ENCODE peak calls at places on chromosomes 5 and 9, in four cellular contexts. M, A, J and O are unnamed samples.

GRCh38 chr5:23440703-23441102 is 66.7 kb upstream of the PRDM9 start:
- DNase-seq in M (no peak), A (no peak), J (no peak), O (no peak)

GRCh38 chr5:178373711-178374110 is 141.1 kb upstream of the PHYKPL start:
- DNase-seq in M (no peak), A (no peak), J (no peak), O (no peak)

GRCh38 chr9:99264070-99264469 is 42.0 kb downstream of the SEC61B start:
- DNase-seq in M (no peak), A (peak; percentile 33), J (no peak), O (peak; percentile 22)

GRCh38 chr5:137995077-137995746 is 37.7 kb downstream of the FAM13B start:
- DNase-seq in M (peak; percentile 6), A (peak; percentile 76), J (no peak), O (peak; percentile 15)

GRCh38 chr5:140339636-140340035 is 6.8 kb downstream of the HBEGF start:
- DNase-seq in M (no peak), A (no peak), J (no peak), O (no peak)

GRCh38 chr5:142816577-142816976 is 46.4 kb downstream of the ARHGAP26 start:
- DNase-seq in M (no peak), A (no peak), J (no peak), O (no peak)

GRCh38 chr5:95235439-95235982 is 49.4 kb downstream of the MCTP1 start:
- DNase-seq in M (no peak), A (no peak), J (no peak), O (no peak)

GRCh38 chr9:100580255-100580654 is 2.4 kb downstream of the CAVIN4 start:
- DNase-seq in M (no peak), A (no peak), J (no peak), O (no peak)

GRCh38 chr5:138354926-138355378 is 2.5 kb downstream of the KDM3B start:
- DNase-seq in M (peak; percentile 67), A (peak; percentile 92), J (peak; percentile 76), O (peak; percentile 67)

GRCh38 chr5:126597156-126597555 is 2.1 kb upstream of the ALDH7A1 start:
- DNase-seq in M (peak; percentile 83), A (no peak), J (no peak), O (no peak)

GRCh38 chr5:96962540-96962991 is 26.7 kb downstream of the LNPEP start:
- DNase-seq in M (no peak), A (no peak), J (no peak), O (no peak)

GRCh38 chr5:51201024-51201423 is 182.2 kb upstream of the ISL1 start:
- DNase-seq in M (no peak), A (no peak), J (no peak), O (no peak)

GRCh38 chr9:118891213-118891612 is 478.0 kb downstream of the BRINP1 start:
- DNase-seq in M (no peak), A (no peak), J (no peak), O (no peak)

GRCh38 chr9:107389617-107390071 is 99.9 kb downstream of the KLF4 start:
- DNase-seq in M (peak; percentile 65), A (no peak), J (no peak), O (no peak)

GRCh38 chr5:1655496-1656270 is 131.9 kb upstream of the LPCAT1 start:
- DNase-seq in M (no peak), A (no peak), J (no peak), O (no peak)

DNA sequence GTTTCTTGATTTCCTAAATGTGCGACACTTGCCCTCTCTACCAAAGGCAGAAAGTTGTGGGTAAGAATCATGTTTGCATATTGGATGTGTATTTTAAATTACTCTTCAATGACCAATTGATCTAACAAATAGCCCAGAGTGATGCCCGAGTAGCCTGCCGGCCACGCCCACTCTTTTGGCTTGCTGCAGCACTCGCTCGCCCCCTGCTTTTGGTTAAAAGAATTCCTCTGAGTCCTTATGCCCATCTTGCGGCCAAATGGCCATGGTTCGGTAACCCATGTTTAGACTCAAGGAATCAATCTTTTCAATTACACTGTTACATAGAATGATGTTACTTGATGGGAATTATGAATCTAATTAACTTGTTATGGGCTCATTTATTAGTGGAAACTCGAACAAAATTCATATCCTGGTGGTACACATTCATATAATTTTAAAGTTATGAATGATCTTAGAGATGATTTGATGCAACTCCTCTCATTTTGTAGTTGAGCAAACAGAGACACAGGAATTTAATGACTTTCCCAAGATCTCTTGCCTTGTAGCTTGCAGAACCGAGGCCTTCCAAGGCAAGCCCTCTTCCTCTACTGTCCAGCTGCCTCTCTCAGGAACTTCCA is 36.5 kb downstream of the PPIC start:
- DNase-seq in M (peak; percentile 6), A (peak; percentile 63), J (peak; percentile 40), O (peak; percentile 59)
- TF ChIP-seq TARDBP in M (no peak), A (no peak), J (no peak), O (no peak)

GRCh38 chr5:6492934-6493333 is 44.3 kb downstream of the UBE2QL1 start:
- DNase-seq in M (no peak), A (no peak), J (no peak), O (no peak)
- TF ChIP-seq BHLHE40 in M (no peak), A (no peak), J (no peak), O (no peak)

GRCh38 chr9:116964258-116964657 is 277.2 kb downstream of the TRIM32 start:
- DNase-seq in M (no peak), A (no peak), J (no peak), O (no peak)

GRCh38 chr9:116958886-116959285 is 271.8 kb downstream of the TRIM32 start:
- DNase-seq in M (no peak), A (no peak), J (no peak), O (no peak)

DNA sequence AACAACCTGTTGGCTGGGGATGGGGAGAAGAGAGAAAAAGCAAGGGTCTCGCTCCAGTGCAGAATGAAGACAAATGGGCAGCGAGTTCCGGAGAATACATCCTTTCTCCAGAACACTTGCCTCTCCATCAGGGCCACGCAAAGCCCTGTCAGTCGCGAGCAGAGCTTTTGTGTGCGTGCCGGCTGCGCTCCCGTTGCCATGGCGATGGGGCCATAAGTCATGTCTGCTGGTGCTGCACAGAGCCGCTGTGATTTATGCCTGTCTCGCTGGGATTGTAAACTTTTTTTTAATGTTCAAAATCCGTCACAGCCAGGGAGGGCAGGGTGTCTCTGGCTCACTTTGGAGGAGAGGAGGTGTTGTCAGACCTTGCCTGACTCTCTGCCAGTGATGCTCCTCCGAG is 272.7 kb downstream of the TRIM32 start:
- DNase-seq in M (no peak), A (no peak), J (no peak), O (peak; percentile 11)
- TF ChIP-seq TARDBP in M (no peak), A (no peak), J (no peak), O (no peak)

GRCh38 chr5:11277323-11277722 is 516.3 kb upstream of the DAP start:
- DNase-seq in M (no peak), A (no peak), J (no peak), O (no peak)

DNA sequence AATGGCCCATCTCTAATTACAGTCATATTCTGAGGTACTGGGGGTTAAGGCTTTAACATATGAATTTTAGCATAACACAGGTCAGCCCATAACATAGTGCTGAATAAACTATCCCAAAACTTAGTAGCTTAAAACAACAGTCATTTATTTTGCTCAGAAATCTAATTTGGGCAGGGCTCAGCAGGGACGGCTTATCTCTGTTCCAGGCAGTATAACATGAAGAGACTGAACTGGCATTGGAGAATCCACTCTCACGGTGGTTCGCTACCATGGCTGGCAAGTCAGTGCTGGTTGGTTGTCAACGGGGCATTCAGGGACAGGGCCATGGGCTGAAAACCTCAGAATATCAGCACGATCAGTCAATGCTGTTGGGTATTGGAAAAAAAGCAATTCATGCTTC is 520.8 kb upstream of the DAP start:
- DNase-seq in M (no peak), A (no peak), J (no peak), O (no peak)
- TF ChIP-seq BHLHE40 in M (no peak), A (no peak), J (no peak), O (no peak)

GRCh38 chr5:82265052-82265451 is 13.1 kb downstream of the RPS23 start:
- DNase-seq in M (no peak), A (no peak), J (no peak), O (no peak)
- TF ChIP-seq TARDBP in M (no peak), A (no peak), J (no peak), O (no peak)

DNA sequence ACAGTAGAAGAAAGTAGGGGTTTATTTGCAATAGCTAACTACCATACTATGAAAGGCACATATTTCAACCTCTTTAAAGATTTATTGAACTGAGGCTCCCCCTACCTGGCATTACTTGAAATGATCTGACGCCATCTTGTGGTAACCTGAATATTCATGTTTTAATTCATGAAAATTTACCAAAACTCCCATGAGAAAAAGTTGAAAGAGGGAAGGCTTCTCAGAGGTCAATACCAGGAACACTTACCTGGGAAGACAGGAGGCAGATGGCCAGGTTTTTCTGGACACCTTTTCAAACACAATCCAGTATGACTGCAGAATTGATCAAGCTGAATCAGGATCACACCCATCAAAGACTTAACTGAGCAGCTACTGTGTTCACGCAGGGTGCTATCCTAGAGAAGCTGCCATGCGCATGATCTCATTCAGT is 9.4 kb downstream of the PRELID2 start:
- DNase-seq in M (peak; percentile 61), A (peak; percentile 41), J (no peak), O (peak; percentile 26)
- TF ChIP-seq BHLHE40 in M (no peak), A (no peak), J (no peak), O (no peak)

GRCh38 chr9:134525070-134525815 is 116.4 kb upstream of the COL5A1 start:
- DNase-seq in M (no peak), A (no peak), J (no peak), O (no peak)

GRCh38 chr9:134522502-134522848 is 119.1 kb upstream of the COL5A1 start:
- DNase-seq in M (no peak), A (no peak), J (no peak), O (no peak)

GRCh38 chr9:134521817-134522501 is 119.6 kb upstream of the COL5A1 start:
- DNase-seq in M (no peak), A (no peak), J (no peak), O (no peak)

GRCh38 chr9:134525841-134526797 is 115.5 kb upstream of the COL5A1 start:
- DNase-seq in M (no peak), A (no peak), J (no peak), O (no peak)

GRCh38 chr9:134522976-134523375 is 118.6 kb upstream of the COL5A1 start:
- DNase-seq in M (no peak), A (no peak), J (no peak), O (no peak)
- TF ChIP-seq TARDBP in M (no peak), A (no peak), J (no peak), O (no peak)

GRCh38 chr5:88776692-88777091 is 106.3 kb downstream of the MEF2C start:
- DNase-seq in M (no peak), A (no peak), J (no peak), O (no peak)

GRCh38 chr5:88785396-88786216 is 97.4 kb downstream of the MEF2C start:
- DNase-seq in M (no peak), A (no peak), J (peak; percentile 43), O (peak; percentile 47)

GRCh38 chr5:88778736-88779135 is 104.2 kb downstream of the MEF2C start:
- DNase-seq in M (no peak), A (no peak), J (no peak), O (no peak)

GRCh38 chr5:88786217-88786560 is 96.8 kb downstream of the MEF2C start:
- DNase-seq in M (no peak), A (no peak), J (no peak), O (no peak)

GRCh38 chr5:88780731-88781130 is 102.3 kb downstream of the MEF2C start:
- DNase-seq in M (no peak), A (no peak), J (no peak), O (no peak)
- TF ChIP-seq BHLHE40 in M (no peak), A (no peak), J (no peak), O (no peak)